ENCODE peak calls at places on chromosomes 13 and 19, in five cellular contexts. K, S, Z, O and P are unnamed samples.

GRCh38 chr19:49347835-49348234 is 12.6 kb downstream of the CD37 start:
- DNase-seq in K (no peak), S (no peak), Z (peak), O (no peak), P (no peak)

GRCh38 chr13:39273953-39274352 is 235.7 kb downstream of the NHLRC3 start:
- DNase-seq in K (no peak), S (no peak), Z (peak), O (no peak), P (no peak)

GRCh38 chr19:9857920-9858746 is 23.0 kb downstream of the PIN1 start:
- DNase-seq in K (no peak), S (no peak), Z (peak), O (no peak), P (no peak)

GRCh38 chr13:32791545-32792172 is 205.4 kb downstream of the PDS5B start:
- DNase-seq in K (no peak), S (no peak), Z (peak), O (no peak), P (no peak)

GRCh38 chr19:49560358-49560900 is 19.9 kb downstream of the NOSIP start:
- DNase-seq in K (peak), S (no peak), Z (peak), O (no peak), P (peak)

GRCh38 chr13:25687622-25688225 is 315.9 kb downstream of the ATP8A2 start:
- DNase-seq in K (no peak), S (no peak), Z (no peak), O (no peak), P (no peak)

GRCh38 chr13:97629601-97630272 is 195.8 kb downstream of the RAP2A start:
- DNase-seq in K (no peak), S (no peak), Z (no peak), O (no peak), P (no peak)

GRCh38 chr13:79581870-79582315 is 100.9 kb downstream of the NDFIP2 start:
- DNase-seq in K (no peak), S (no peak), Z (no peak), O (no peak), P (peak)

GRCh38 chr13:114339779-114340534 is 25.7 kb downstream of the CHAMP1 start:
- DNase-seq in K (peak), S (no peak), Z (peak), O (peak), P (peak)

GRCh38 chr19:12580180-12580694 is 29.0 kb upstream of the ZNF564 start:
- DNase-seq in K (no peak), S (no peak), Z (no peak), O (no peak), P (no peak)

GRCh38 chr19:34135401-34135800 is 36.9 kb upstream of the LSM14A start:
- DNase-seq in K (no peak), S (no peak), Z (no peak), O (no peak), P (no peak)

GRCh38 chr13:52743569-52743968 is 3.9 kb upstream of the CNMD start:
- DNase-seq in K (no peak), S (no peak), Z (no peak), O (no peak), P (no peak)